ENCODE peak calls at places on chromosome 17, in eight cellular contexts. W, M, H, P, C, F, U and I are unnamed samples.

GRCh38 chr17:67211742-67212141 is 33.3 kb downstream of the HELZ start:
- DNase-seq in C (no peak), U (no peak), H (peak), P (no peak), W (no peak), M (no peak), F (no peak), I (no peak)

GRCh38 chr17:622356-622755 is 92.3 kb downstream of the VPS53 start:
- DNase-seq in C (no peak), U (no peak), F (no peak), P (no peak), H (peak), W (no peak), M (peak), I (no peak)

GRCh38 chr17:81991684-81992513 is 14.5 kb downstream of the ASPSCR1 start:
- DNase-seq in M (no peak), F (peak), P (peak), C (no peak), H (peak), U (no peak), W (no peak), I (no peak)

GRCh38 chr17:36721560-36722120 is 120.3 kb downstream of the MRM1 start:
- DNase-seq in P (no peak), H (no peak), U (no peak), W (no peak), M (no peak), C (no peak), F (no peak), I (no peak)

GRCh38 chr17:82238562-82239201 is 9.8 kb downstream of the SLC16A3 start:
- DNase-seq in F (peak), W (peak), P (no peak), U (peak), C (peak), M (no peak), H (peak), I (no peak)

GRCh38 chr17:40598928-40599627 is 33.8 kb upstream of the CCR7 start:
- DNase-seq in C (peak), F (no peak), W (peak), P (no peak), U (peak), M (no peak), H (peak), I (no peak)

GRCh38 chr17:37614391-37614790 is 5.2 kb upstream of the SYNRG start:
- DNase-seq in W (no peak), P (peak), F (no peak), M (no peak), U (no peak), H (peak), C (no peak), I (no peak)

GRCh38 chr17:18166894-18167293 is 16.7 kb upstream of the ALKBH5 start:
- DNase-seq in W (no peak), U (no peak), P (no peak), M (no peak), C (no peak), H (no peak), F (peak), I (no peak)

GRCh38 chr17:63983326-63983725 is 10.6 kb upstream of the SCN4A start:
- DNase-seq in H (no peak), F (no peak), M (no peak), U (no peak), C (no peak), P (no peak), W (no peak), I (no peak)

GRCh38 chr17:82449136-82449882 is 1.2 kb downstream of the CYBC1 start:
- DNase-seq in M (no peak), W (peak), F (no peak), P (no peak), U (peak), C (peak), H (no peak), I (peak)

GRCh38 chr17:31564291-31564690 is 172.8 kb downstream of the RAB11FIP4 start:
- DNase-seq in W (no peak), P (no peak), C (no peak), H (no peak), M (no peak), U (no peak), F (no peak), I (no peak)

GRCh38 chr17:4249452-4250029 is 14.2 kb downstream of the ANKFY1 start:
- DNase-seq in P (no peak), W (no peak), C (no peak), M (no peak), H (peak), F (peak), U (peak), I (no peak)

GRCh38 chr17:2697611-2698162 is 13.9 kb downstream of the CLUH start:
- DNase-seq in W (no peak), U (peak), C (no peak), P (no peak), H (no peak), M (no peak), F (no peak), I (no peak)